ENCODE peak calls at places on chromosomes 4 and X, in eight cellular contexts. Y, S, F, H, M, J, A and B are unnamed samples.

GRCh38 chr4:140186651-140187315 is 32.8 kb upstream of the MAML3 start:
- DNase-seq in A (no peak), M (no peak), S (no peak), F (no peak), H (no peak), J (peak; percentile 33), Y (no peak), B (no peak)

GRCh38 chrX:37834937-37835336 is 12.4 kb downstream of the DYNLT3 start:
- DNase-seq in S (no peak), A (no peak), H (no peak), J (no peak), F (no peak), M (no peak), Y (no peak), B (no peak)

GRCh38 chrX:148043456-148043855 is 62.3 kb downstream of the FMR1NB start:
- DNase-seq in J (peak; percentile 3), Y (no peak), H (no peak), F (no peak), M (no peak), A (no peak), S (no peak), B (no peak)

GRCh38 chrX:103562801-103563200 is 22.5 kb upstream of the TCEAL4 start:
- DNase-seq in J (peak; percentile 26), A (no peak), F (no peak), M (no peak), S (no peak), H (no peak), Y (no peak), B (no peak)

GRCh38 chrX:104343408-104344129 is 88.8 kb upstream of the ESX1 start:
- DNase-seq in S (no peak), M (peak; percentile 2), A (peak; percentile 62), Y (no peak), H (peak; percentile 31), J (peak; percentile 72), F (peak; percentile 42), B (peak; percentile 2)

GRCh38 chrX:121455890-121456289 is 408.5 kb downstream of the GLUD2 start:
- DNase-seq in M (no peak), F (no peak), H (no peak), J (no peak), A (no peak), Y (no peak), S (no peak), B (no peak)

GRCh38 chr4:182231080-182231479 is 12.1 kb upstream of the TENM3 start:
- DNase-seq in Y (no peak), A (no peak), F (no peak), H (no peak), M (no peak), J (no peak), S (no peak), B (no peak)

GRCh38 chr4:181819951-181820350 is 423.3 kb upstream of the TENM3 start:
- DNase-seq in F (no peak), A (no peak), H (no peak), Y (no peak), S (no peak), J (no peak), M (no peak), B (peak; percentile 51)

GRCh38 chrX:52574416-52575275 is 57.8 kb upstream of the XAGE1B start:
- DNase-seq in Y (no peak), F (peak; percentile 55), S (peak; percentile 3), H (peak; percentile 32), A (peak; percentile 76), J (peak; percentile 42), M (peak; percentile 4), B (peak; percentile 15)

GRCh38 chrX:150224676-150225075 is 138.4 kb upstream of the MAMLD1 start:
- DNase-seq in J (no peak), Y (no peak), A (no peak), F (no peak), S (no peak), H (no peak), M (no peak), B (no peak)

GRCh38 chrX:136608295-136608933 is 39.5 kb upstream of the CD40LG start:
- DNase-seq in Y (no peak), J (peak; percentile 1), F (peak; percentile 71), A (peak; percentile 42), S (no peak), H (peak; percentile 13), M (peak; percentile 34), B (no peak)

GRCh38 chr4:9762823-9763475 is 18.5 kb upstream of the DRD5 start:
- DNase-seq in J (no peak), Y (no peak), H (peak; percentile 65), S (no peak), F (peak; percentile 85), M (no peak), A (peak; percentile 88), B (peak; percentile 59)

GRCh38 chr4:8191136-8191747 is 7.8 kb upstream of the SH3TC1 start:
- DNase-seq in H (peak; percentile 16), Y (no peak), F (peak; percentile 85), M (no peak), S (no peak), J (peak; percentile 77), A (no peak), B (no peak)

GRCh38 chrX:132294776-132295495 is 75.7 kb upstream of the RAP2C start:
- DNase-seq in F (no peak), Y (no peak), J (no peak), H (no peak), A (no peak), M (no peak), S (no peak), B (no peak)

GRCh38 chr4:605702-606425 is 19.5 kb upstream of the PDE6B start:
- DNase-seq in S (no peak), A (no peak), H (no peak), J (no peak), Y (no peak), F (no peak), M (no peak), B (no peak)

GRCh38 chr4:13642163-13642562 is 14.6 kb upstream of the BOD1L1 start:
- DNase-seq in H (no peak), S (no peak), Y (no peak), M (no peak), J (no peak), F (no peak), A (no peak), B (no peak)

GRCh38 chr4:104424368-104424921 is 70.2 kb downstream of the CXXC4 start:
- DNase-seq in S (no peak), M (no peak), F (no peak), Y (no peak), H (no peak), J (no peak), A (peak; percentile 16), B (no peak)

GRCh38 chrX:115602729-115603389 is 41.9 kb downstream of the PLS3 start:
- DNase-seq in M (no peak), S (no peak), Y (no peak), F (no peak), H (no peak), J (no peak), A (no peak), B (no peak)

GRCh38 chr4:82705881-82706280 is 92.7 kb downstream of the SCD5 start:
- DNase-seq in M (no peak), J (no peak), F (no peak), A (no peak), S (no peak), H (no peak), Y (no peak), B (no peak)

GRCh38 chr4:82797048-82797590 is 1.5 kb downstream of the SCD5 start:
- DNase-seq in J (no peak), Y (no peak), H (peak; percentile 73), A (peak; percentile 59), S (no peak), F (no peak), M (no peak), B (peak; percentile 20)

GRCh38 chrX:130110379-130111219 is at the start of gene ELF4:
- DNase-seq in A (peak; percentile 42), H (peak; percentile 60), Y (peak; percentile 17), J (peak; percentile 65), S (no peak), M (peak; percentile 57), F (peak; percentile 75), B (peak; percentile 34)

GRCh38 chr4:87025614-87026041 is 90.8 kb downstream of the AFF1 start:
- DNase-seq in H (no peak), S (no peak), A (no peak), J (no peak), Y (no peak), F (no peak), M (no peak), B (peak; percentile 62)

GRCh38 chrX:68999931-69000330 is 165.3 kb downstream of the PJA1 start:
- DNase-seq in F (no peak), Y (no peak), M (no peak), S (no peak), A (no peak), J (no peak), H (no peak), B (no peak)

GRCh38 chr4:139223682-139224317 is 46.8 kb upstream of the ELF2 start:
- DNase-seq in M (no peak), Y (no peak), S (no peak), F (peak; percentile 56), A (no peak), H (no peak), J (peak; percentile 27), B (no peak)

GRCh38 chr4:132180020-132180427 is 969.1 kb upstream of the PCDH10 start:
- DNase-seq in M (no peak), J (peak; percentile 75), H (no peak), A (no peak), F (no peak), S (no peak), Y (no peak), B (no peak)

GRCh38 chr4:83010522-83011318 is at the start of gene LIN54:
- DNase-seq in M (peak; percentile 85), F (peak; percentile 92), J (peak; percentile 56), A (peak; percentile 82), S (no peak), H (peak; percentile 62), Y (peak; percentile 59), B (peak; percentile 57)

GRCh38 chr4:156547439-156547838 is 424.2 kb downstream of the PDGFC start:
- DNase-seq in J (peak; percentile 81), Y (no peak), S (no peak), A (no peak), H (no peak), M (no peak), F (no peak), B (no peak)

GRCh38 chrX:16310326-16310725 is 143.0 kb downstream of the MAGEB17 start:
- DNase-seq in A (no peak), J (no peak), F (no peak), S (no peak), Y (no peak), H (no peak), M (no peak), B (no peak)

GRCh38 chrX:54748626-54749025 is 49.4 kb downstream of the ITIH6 start:
- DNase-seq in S (no peak), A (no peak), Y (no peak), H (no peak), F (no peak), J (no peak), M (no peak), B (no peak)

GRCh38 chr4:165325732-165326512 is 1.5 kb upstream of the MSMO1 start:
- DNase-seq in F (peak; percentile 29), S (no peak), J (peak; percentile 72), M (no peak), H (no peak), A (no peak), Y (no peak), B (no peak)

GRCh38 chr4:43763029-43763610 is 685.5 kb downstream of the KCTD8 start:
- DNase-seq in S (no peak), Y (no peak), J (no peak), F (peak; percentile 58), H (peak; percentile 23), M (no peak), A (peak; percentile 19), B (no peak)

GRCh38 chr4:3365871-3366842 is 73.3 kb downstream of the RGS12 start:
- DNase-seq in H (peak; percentile 21), M (no peak), A (no peak), J (no peak), Y (no peak), S (no peak), F (no peak), B (no peak)

GRCh38 chr4:114922582-114922912 is 190.9 kb downstream of the NDST4 start:
- DNase-seq in Y (no peak), H (no peak), M (no peak), A (no peak), F (no peak), J (no peak), S (no peak), B (no peak)

GRCh38 chrX:54479471-54480122 is 16.4 kb downstream of the FGD1 start:
- DNase-seq in S (no peak), F (peak; percentile 32), H (peak; percentile 48), A (peak; percentile 50), J (no peak), M (no peak), Y (no peak), B (peak; percentile 31)